ENCODE peak calls at places on chromosomes 7 and 10, in five cellular contexts. W is activated CD4-positive, alpha-beta T cell treated with anti-CD3 and anti-CD28 coated beads, Interleukin-2, amount 10 ng/mL, durations not matched to agents 7 days and 5 days; X is ELF-1; I is iPS DF 19.7; E is NCI-H1417. K is an unnamed sample.

GRCh38 chr10:74786126-74786525 is 40.3 kb upstream of the KAT6B start:
- DNase-seq in W (no peak), X (no peak), I (no peak), E (no peak), K (no peak)

GRCh38 chr7:144384071-144384470 is 19.4 kb downstream of the NOBOX start:
- DNase-seq in W (no peak), X (peak; percentile 27), I (no peak), E (no peak), K (no peak)

GRCh38 chr10:104327745-104328635 is 10.3 kb downstream of the ITPRIP start:
- DNase-seq in W (no peak), X (peak; percentile 75), I (no peak), E (no peak), K (no peak)

GRCh38 chr7:110534241-110534931 is 556.5 kb upstream of the LRRN3 start:
- DNase-seq in W (no peak), X (no peak), I (no peak), E (peak; percentile 49), K (no peak)

GRCh38 chr7:106865130-106866115 is at the start of gene PIK3CG:
- DNase-seq in W (peak; percentile 46), X (no peak), I (no peak), E (no peak), K (no peak)

GRCh38 chr10:63766766-63767505 is 245.7 kb downstream of the REEP3 start:
- DNase-seq in W (no peak), X (no peak), I (no peak), E (no peak), K (no peak)

GRCh38 chr7:104962781-104963180 is 51.2 kb upstream of the KMT2E start:
- DNase-seq in W (no peak), X (no peak), I (no peak), E (no peak), K (no peak)

GRCh38 chr10:117000580-117000979 is 4.4 kb downstream of the SHTN1 start:
- DNase-seq in W (no peak), X (no peak), I (no peak), E (no peak), K (no peak)

GRCh38 chr7:116930156-116930913 is 23.0 kb upstream of the ST7 start:
- DNase-seq in W (peak; percentile 78), X (peak; percentile 78), I (no peak), E (peak; percentile 88), K (peak; percentile 79)

GRCh38 chr10:76324283-76324682 is 892.9 kb downstream of the LRMDA start:
- DNase-seq in W (no peak), X (no peak), I (no peak), E (peak; percentile 40), K (no peak)

GRCh38 chr7:151923097-151923876 is 33.0 kb upstream of the GALNTL5 start:
- DNase-seq in W (no peak), X (no peak), I (no peak), E (no peak), K (no peak)